ENCODE peak calls at places on chromosomes 1 and 21, in nine cellular contexts. P is HFF-Myc, C is upper lobe of right lung, K is heart left ventricle, B is left ventricle myocardium inferior, G is WERI-Rb-1, D is epithelial cell of esophagus, U is AG10803, L is choroid plexus epithelial cell. V is an unnamed sample.

GRCh38 chr1:101960164-101960563 is 36.6 kb downstream of the OLFM3 start:
- DNase-seq in G (no peak), K (no peak), C (no peak), U (no peak), P (no peak), D (no peak), B (no peak), L (no peak), V (no peak)

GRCh38 chr1:2978691-2979190 is 42.5 kb upstream of the ACTRT2 start:
- DNase-seq in K (no peak), L (no peak), P (no peak), C (peak), B (peak), D (no peak), G (no peak), U (no peak), V (no peak)

GRCh38 chr1:201693019-201693372 is 136.0 kb upstream of the IPO9 start:
- DNase-seq in G (no peak), U (no peak), L (no peak), C (no peak), P (no peak), K (no peak), D (no peak), B (no peak), V (no peak)

GRCh38 chr1:10065344-10065685 is 32.6 kb downstream of the UBE4B start:
- DNase-seq in D (no peak), P (no peak), U (no peak), C (peak), K (peak), L (no peak), B (no peak), G (no peak), V (no peak)

GRCh38 chr21:26169611-26170470 is 729 bp downstream of the APP start:
- DNase-seq in L (peak), P (no peak), C (peak), K (peak), D (peak), G (peak), B (peak), U (peak), V (peak)

GRCh38 chr1:3456964-3457909 is 2.8 kb downstream of the ARHGEF16 start:
- DNase-seq in K (no peak), D (no peak), U (no peak), G (no peak), C (no peak), P (no peak), B (no peak), L (no peak), V (no peak)

GRCh38 chr1:95222629-95223028 is 11.4 kb upstream of the RWDD3 start:
- DNase-seq in D (no peak), C (no peak), K (no peak), P (no peak), B (no peak), L (no peak), U (no peak), G (no peak), V (no peak)

GRCh38 chr1:6489799-6490180 is 1.7 kb downstream of the PLEKHG5 start:
- DNase-seq in K (peak), C (peak), D (peak), B (peak), U (peak), G (peak), P (peak), L (peak), V (peak)

GRCh38 chr1:19080715-19081114 is 124.2 kb upstream of the IFFO2 start:
- DNase-seq in U (peak), C (no peak), B (no peak), L (peak), D (no peak), G (no peak), K (no peak), P (no peak), V (no peak)

DNA sequence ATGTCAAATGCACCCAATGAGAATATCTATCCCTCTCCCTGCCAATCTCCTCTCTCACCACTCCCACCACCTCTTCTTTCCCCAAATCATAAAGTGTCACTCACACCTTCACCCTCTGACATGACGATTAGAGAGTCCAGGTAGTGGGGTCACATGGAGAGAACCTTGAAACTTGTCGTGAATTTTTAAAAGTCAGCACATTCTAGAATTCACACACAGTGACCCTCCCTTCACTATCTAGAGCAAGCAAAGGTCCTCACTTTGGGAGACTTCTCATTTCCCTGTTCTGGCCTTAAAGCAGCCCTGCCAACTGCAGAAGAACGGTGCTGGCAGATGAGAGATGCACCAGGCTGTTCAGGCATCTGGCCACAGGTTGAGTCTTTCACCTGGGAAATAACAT is 61.9 kb downstream of the CD34 start:
- DNase-seq in L (no peak), B (no peak), P (no peak), G (no peak), D (no peak), C (no peak), K (no peak), U (no peak), V (no peak)
- TF ChIP-seq CTCF in L (no peak), B (no peak), P (no peak), G (no peak), D (no peak), C (no peak), K (no peak), U (no peak), V (no peak)

GRCh38 chr21:41196990-41197389 is 29.0 kb downstream of the BACE2 start:
- DNase-seq in C (no peak), L (peak), U (peak), D (peak), K (no peak), P (no peak), B (no peak), G (no peak), V (no peak)
- H3K4me3 ChIP-seq in C (no peak), L (no peak), U (no peak), D (no peak), K (no peak), P (no peak), B (no peak), G (no peak), V (no peak)

GRCh38 chr1:99527078-99527477 is 118.8 kb upstream of the PALMD start:
- DNase-seq in G (no peak), D (peak), P (no peak), C (no peak), B (no peak), U (peak), K (no peak), L (peak), V (peak)
- TF ChIP-seq CTCF in G (no peak), D (peak), P (peak), C (peak), B (peak), U (peak), K (no peak), L (peak), V (peak)

GRCh38 chr21:37435120-37435519 is 68.5 kb downstream of the DYRK1A start:
- DNase-seq in U (peak), P (peak), D (peak), B (peak), L (peak), C (no peak), K (peak), G (peak), V (peak)
- H3K4me3 ChIP-seq in U (no peak), P (no peak), D (no peak), B (peak), L (no peak), C (no peak), K (no peak), G (no peak), V (no peak)

DNA sequence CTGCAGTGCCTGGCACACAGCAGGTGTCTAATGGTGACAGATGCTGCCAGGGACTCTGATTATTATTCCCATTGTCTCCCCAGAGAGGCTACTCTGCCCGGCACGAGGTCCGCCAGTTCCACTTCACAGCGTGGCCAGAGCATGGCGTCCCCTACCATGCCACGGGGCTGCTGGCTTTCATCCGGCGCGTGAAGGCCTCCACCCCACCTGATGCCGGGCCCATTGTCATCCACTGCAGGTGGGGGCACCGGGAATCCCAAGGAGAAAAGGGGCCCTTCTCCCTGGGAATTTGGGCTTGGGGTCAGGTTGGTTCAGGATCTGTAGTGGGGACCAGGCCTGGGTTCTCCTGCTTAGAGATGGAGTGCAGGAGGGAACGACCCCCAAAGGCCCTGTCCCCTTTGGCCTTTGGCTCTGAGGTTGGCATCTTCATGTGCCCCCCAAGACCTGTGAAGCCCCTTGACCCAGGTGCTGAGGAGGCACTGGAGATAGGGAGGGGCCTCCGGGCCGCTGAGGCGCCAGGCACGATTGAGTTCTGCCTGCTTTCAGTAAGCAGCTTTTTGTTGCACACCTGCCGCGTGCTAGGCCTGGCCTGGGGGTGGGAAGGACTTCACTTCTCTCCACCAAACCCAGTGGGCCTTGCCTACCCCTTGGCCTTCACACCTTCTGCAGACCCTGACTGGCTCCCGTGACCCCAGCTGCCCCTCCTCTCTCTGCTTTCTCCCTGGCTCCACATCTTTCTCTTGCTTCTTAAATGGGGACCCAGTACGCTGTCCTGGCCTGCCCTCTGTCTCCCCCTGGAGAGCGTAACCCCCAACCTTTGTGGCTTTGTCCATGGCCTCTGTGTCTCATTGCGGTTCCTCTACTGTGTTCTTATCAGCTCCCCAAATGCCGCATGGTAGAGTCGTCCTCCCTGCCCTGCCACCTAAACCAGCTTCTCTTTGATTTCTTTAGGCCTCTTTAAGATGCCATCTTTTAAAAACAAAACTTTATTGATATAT is 76.4 kb downstream of the PTPRU start:
- DNase-seq in P (no peak), C (peak), K (no peak), G (peak), L (no peak), B (no peak), U (no peak), D (no peak), V (no peak)
- TF ChIP-seq CTCF in P (no peak), C (no peak), K (no peak), G (no peak), L (no peak), B (no peak), U (no peak), D (no peak), V (no peak)

GRCh38 chr1:170534626-170535147 is 2.7 kb downstream of the GORAB start:
- DNase-seq in K (no peak), C (no peak), G (no peak), B (no peak), P (no peak), U (no peak), D (no peak), L (no peak), V (no peak)

GRCh38 chr1:170535418-170535817 is 3.5 kb downstream of the GORAB start:
- DNase-seq in L (no peak), C (no peak), G (no peak), K (no peak), B (no peak), U (no peak), D (no peak), P (no peak), V (no peak)

GRCh38 chr1:170530972-170531757 is 801 bp upstream of the GORAB start:
- DNase-seq in C (peak), P (no peak), K (peak), G (no peak), B (no peak), U (no peak), L (peak), D (no peak), V (peak)

GRCh38 chr1:170531758-170532657 is at the start of gene GORAB:
- DNase-seq in D (peak), P (peak), K (peak), G (peak), L (peak), C (peak), B (peak), U (peak), V (peak)

DNA sequence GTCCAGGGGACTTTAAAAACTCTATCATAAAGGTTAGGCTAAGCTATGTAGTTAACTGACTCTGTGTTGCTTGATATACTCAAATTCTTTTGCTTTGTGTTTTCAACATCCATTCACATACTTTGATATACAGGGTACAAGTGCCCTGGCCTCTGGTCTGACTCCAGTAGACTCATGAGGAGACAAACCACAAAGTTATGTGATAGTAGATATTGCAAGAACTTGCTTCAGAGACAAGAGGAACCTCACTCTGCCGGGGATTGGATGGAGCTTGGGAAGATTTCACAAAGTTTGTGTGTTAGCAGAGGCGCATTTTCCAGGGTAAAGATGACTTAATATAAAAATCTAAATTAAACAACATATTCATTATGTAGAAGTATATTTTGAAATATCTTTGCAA is 1.4 kb downstream of the GORAB start:
- DNase-seq in K (no peak), C (no peak), B (no peak), U (peak), G (no peak), P (no peak), L (peak), D (no peak), V (peak)
- H3K4me3 ChIP-seq in K (peak), C (peak), B (peak), U (peak), G (no peak), P (peak), L (peak), D (no peak), V (peak)

V was measured in fibroblast of villous mesenchyme.